ENCODE peak calls at places on chromosome 1, in eight cellular contexts. Z, G, Q, O, C, U, P and W are unnamed samples.

GRCh38 chr1:61626820-61627219 is 98.1 kb downstream of the TM2D1 start:
- DNase-seq in Z (no peak), G (no peak), Q (no peak), O (no peak), C (no peak), U (no peak), P (no peak), W (no peak)

GRCh38 chr1:20198296-20198695 is 12.0 kb upstream of the PLA2G2C start:
- DNase-seq in Z (no peak), G (no peak), Q (no peak), O (no peak), C (no peak), U (no peak), P (no peak), W (no peak)

GRCh38 chr1:239736479-239736878 is 350.1 kb downstream of the CHRM3 start:
- DNase-seq in Z (no peak), G (no peak), Q (no peak), O (no peak), C (no peak), U (no peak), P (no peak), W (no peak)

GRCh38 chr1:14897997-14898645 is 255.4 kb upstream of the TMEM51 start:
- DNase-seq in Z (no peak), G (no peak), Q (no peak), O (no peak), C (no peak), U (no peak), P (no peak), W (no peak)

GRCh38 chr1:213231795-213232231 is 180.8 kb downstream of the RPS6KC1 start:
- DNase-seq in Z (no peak), G (no peak), Q (no peak), O (no peak), C (no peak), U (no peak), P (no peak), W (no peak)

GRCh38 chr1:200488375-200489165 is 78.7 kb upstream of the ZNF281 start:
- DNase-seq in Z (peak; percentile 74), G (peak; percentile 52), Q (peak; percentile 60), O (no peak), C (peak; percentile 68), U (peak; percentile 66), P (peak; percentile 44), W (peak; percentile 67)

GRCh38 chr1:191641420-191642215 is 516.6 kb upstream of the RGS18 start:
- DNase-seq in Z (no peak), G (no peak), Q (no peak), O (no peak), C (no peak), U (no peak), P (no peak), W (no peak)

GRCh38 chr1:106756752-106757151 is 299.7 kb upstream of the PRMT6 start:
- DNase-seq in Z (no peak), G (no peak), Q (no peak), O (no peak), C (no peak), U (no peak), P (no peak), W (no peak)

GRCh38 chr1:211623510-211623909 is 44.5 kb upstream of the SLC30A1 start:
- DNase-seq in Z (no peak), G (no peak), Q (no peak), O (no peak), C (no peak), U (no peak), P (no peak), W (no peak)

GRCh38 chr1:222373216-222373615 is 174.7 kb downstream of the HHIPL2 start:
- DNase-seq in Z (no peak), G (no peak), Q (no peak), O (no peak), C (no peak), U (no peak), P (no peak), W (no peak)

GRCh38 chr1:65471901-65472332 is 51.4 kb downstream of the LEPR start:
- DNase-seq in Z (no peak), G (no peak), Q (no peak), O (no peak), C (no peak), U (no peak), P (no peak), W (no peak)

GRCh38 chr1:185634704-185635103 is 99.5 kb upstream of the HMCN1 start:
- DNase-seq in Z (no peak), G (no peak), Q (no peak), O (no peak), C (no peak), U (no peak), P (no peak), W (no peak)

GRCh38 chr1:151846686-151847227 is 6.8 kb downstream of the THEM5 start:
- DNase-seq in Z (no peak), G (no peak), Q (no peak), O (no peak), C (no peak), U (no peak), P (no peak), W (no peak)

GRCh38 chr1:208308221-208308620 is 64.0 kb upstream of the PLXNA2 start:
- DNase-seq in Z (no peak), G (no peak), Q (no peak), O (no peak), C (no peak), U (no peak), P (no peak), W (no peak)

GRCh38 chr1:147769107-147769506 is 8.7 kb upstream of the GJA5 start:
- DNase-seq in Z (no peak), G (no peak), Q (no peak), O (no peak), C (no peak), U (no peak), P (no peak), W (no peak)

GRCh38 chr1:67324068-67324467 is 16.4 kb downstream of the IL12RB2 start:
- DNase-seq in Z (no peak), G (no peak), Q (no peak), O (no peak), C (no peak), U (no peak), P (no peak), W (no peak)

GRCh38 chr1:82013702-82014101 is 213.0 kb downstream of the ADGRL2 start:
- DNase-seq in Z (no peak), G (no peak), Q (no peak), O (no peak), C (no peak), U (no peak), P (no peak), W (no peak)
- TF ChIP-seq CTCF in Z (no peak), G (peak; percentile 40), Q (no peak), O (no peak), C (no peak), U (no peak), P (no peak), W (no peak)

GRCh38 chr1:225441314-225442119 is 13.7 kb upstream of the LBR start:
- DNase-seq in Z (peak; percentile 68), G (no peak), Q (no peak), O (no peak), C (peak; percentile 87), U (no peak), P (no peak), W (no peak)
- TF ChIP-seq CTCF in Z (peak; percentile 96), G (no peak), Q (no peak), O (peak; percentile 32), C (no peak), U (peak; percentile 29), P (peak; percentile 53), W (no peak)

GRCh38 chr1:223708651-223709268 is 3.6 kb upstream of the CAPN2 start:
- DNase-seq in Z (no peak), G (no peak), Q (no peak), O (no peak), C (no peak), U (no peak), P (no peak), W (peak; percentile 24)

GRCh38 chr1:223706077-223706988 is 6.0 kb upstream of the CAPN2 start:
- DNase-seq in Z (no peak), G (no peak), Q (no peak), O (no peak), C (peak; percentile 60), U (no peak), P (no peak), W (no peak)

GRCh38 chr1:223709598-223709997 is 2.7 kb upstream of the CAPN2 start:
- DNase-seq in Z (no peak), G (no peak), Q (no peak), O (no peak), C (no peak), U (no peak), P (no peak), W (no peak)

GRCh38 chr1:223707270-223708000 is 4.9 kb upstream of the CAPN2 start:
- DNase-seq in Z (no peak), G (no peak), Q (no peak), O (peak; percentile 70), C (peak; percentile 80), U (no peak), P (peak; percentile 84), W (no peak)

DNA sequence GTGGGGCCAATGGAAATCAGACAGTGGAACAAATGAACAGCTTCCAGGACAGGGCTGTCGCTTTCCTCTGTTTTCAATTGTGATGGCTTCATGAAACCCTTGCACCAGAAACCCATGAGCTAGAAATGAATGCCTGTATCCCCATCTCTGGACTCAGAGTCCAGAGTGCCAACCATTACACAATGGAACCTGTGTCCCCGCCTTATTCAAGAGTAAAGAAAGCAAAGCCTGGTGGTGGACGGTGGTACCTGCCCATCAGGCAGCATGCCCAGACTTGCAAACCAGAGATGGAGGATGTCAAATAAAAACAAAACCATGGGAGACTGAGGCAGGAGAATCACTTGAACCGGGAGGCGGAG is 4.4 kb upstream of the CAPN2 start:
- DNase-seq in Z (no peak), G (no peak), Q (no peak), O (no peak), C (no peak), U (no peak), P (no peak), W (no peak)
- TF ChIP-seq CTCF in Z (no peak), G (peak; percentile 30), Q (no peak), O (no peak), C (no peak), U (no peak), P (no peak), W (no peak)

GRCh38 chr1:115466433-115466832 is 128.4 kb upstream of the NGF start:
- DNase-seq in Z (no peak), G (no peak), Q (no peak), O (no peak), C (no peak), U (no peak), P (no peak), W (peak; percentile 16)
- TF ChIP-seq CTCF in Z (no peak), G (no peak), Q (no peak), O (no peak), C (no peak), U (no peak), P (no peak), W (no peak)